ENCODE peak calls at places on chromosomes 11 and 22, in seven cellular contexts. J, Z, L, G, S, M and R are unnamed samples.

GRCh38 chr11:62267050-62267449 is 2.9 kb upstream of the SCGB2A2 start:
- DNase-seq in L (no peak), J (no peak), M (no peak), Z (no peak), S (no peak), G (no peak), R (no peak)

GRCh38 chr11:43268786-43269185 is 43.0 kb upstream of the API5 start:
- DNase-seq in M (no peak), Z (no peak), G (no peak), L (no peak), J (no peak), S (no peak), R (no peak)

GRCh38 chr22:31829505-31829904 is 75.7 kb downstream of the DEPDC5 start:
- DNase-seq in G (peak; percentile 89), L (peak; percentile 83), S (no peak), J (no peak), Z (peak; percentile 96), M (peak; percentile 42), R (no peak)

GRCh38 chr22:43883719-43884415 is 7.9 kb downstream of the PNPLA5 start:
- DNase-seq in J (peak; percentile 24), Z (no peak), L (no peak), M (no peak), S (no peak), G (no peak), R (peak; percentile 65)

GRCh38 chr22:31230871-31231621 is 18.9 kb downstream of the LIMK2 start:
- DNase-seq in Z (peak; percentile 74), M (peak; percentile 33), L (peak; percentile 78), G (no peak), J (peak; percentile 50), S (peak; percentile 78), R (no peak)

GRCh38 chr11:130609121-130610035 is 160.9 kb downstream of the ADAMTS15 start:
- DNase-seq in G (no peak), L (peak; percentile 90), Z (peak; percentile 86), S (peak; percentile 66), M (peak; percentile 76), J (peak; percentile 55), R (peak; percentile 92)

GRCh38 chr11:77069336-77069968 is 2.7 kb downstream of the CAPN5 start:
- DNase-seq in M (no peak), S (no peak), Z (no peak), J (no peak), G (no peak), L (no peak), R (peak; percentile 37)

GRCh38 chr11:77109236-77110019 is 6.8 kb downstream of the OMP start:
- DNase-seq in M (no peak), S (no peak), Z (peak; percentile 65), G (no peak), L (peak; percentile 61), J (no peak), R (no peak)

GRCh38 chr11:87428266-87428665 is 390.5 kb downstream of the TMEM135 start:
- DNase-seq in Z (peak; percentile 60), J (no peak), L (peak; percentile 1), M (no peak), G (no peak), S (no peak), R (no peak)

GRCh38 chr11:31844351-31844750 is 33.2 kb upstream of the PAX6 start:
- DNase-seq in Z (no peak), M (no peak), S (no peak), L (no peak), J (no peak), G (no peak), R (no peak)

GRCh38 chr11:44094260-44094868 is 1.1 kb upstream of the EXT2 start:
- DNase-seq in J (peak; percentile 75), Z (peak; percentile 87), G (peak; percentile 92), M (peak; percentile 79), S (peak; percentile 95), L (peak; percentile 83), R (peak; percentile 79)

GRCh38 chr22:43811777-43812148 is 342 bp downstream of the EFCAB6 start:
- DNase-seq in L (peak; percentile 56), S (peak; percentile 34), M (no peak), G (no peak), J (no peak), Z (peak; percentile 81), R (no peak)

GRCh38 chr22:32457031-32457430 is 7.2 kb downstream of the BPIFC start:
- DNase-seq in G (no peak), Z (no peak), J (no peak), M (no peak), L (no peak), S (no peak), R (no peak)

GRCh38 chr11:2089536-2090165 is 49.5 kb downstream of the IGF2 start:
- DNase-seq in L (peak; percentile 47), J (no peak), Z (peak; percentile 66), M (no peak), S (no peak), G (peak; percentile 59), R (no peak)

GRCh38 chr11:101126551-101127347 is 2.9 kb downstream of the PGR start:
- DNase-seq in S (peak; percentile 16), M (peak; percentile 58), G (no peak), J (no peak), L (peak; percentile 45), Z (peak; percentile 30), R (peak; percentile 77)

GRCh38 chr11:96817488-96817887 is 427.7 kb downstream of the JRKL start:
- DNase-seq in Z (peak; percentile 48), S (no peak), G (no peak), M (no peak), L (no peak), J (no peak), R (no peak)

GRCh38 chr11:10861047-10861446 is 3.2 kb upstream of the ZBED5 start:
- DNase-seq in L (no peak), J (no peak), Z (no peak), S (no peak), M (no peak), G (no peak), R (no peak)

GRCh38 chr11:68271023-68271780 is 571 bp downstream of the C11orf24 start:
- DNase-seq in S (peak; percentile 57), G (peak; percentile 91), Z (peak; percentile 97), L (peak; percentile 77), J (peak; percentile 68), M (peak; percentile 41), R (no peak)

GRCh38 chr22:27669798-27670599 is 131.6 kb downstream of the MN1 start:
- DNase-seq in Z (peak; percentile 17), L (no peak), M (no peak), G (no peak), J (no peak), S (no peak), R (no peak)

GRCh38 chr11:130318031-130318673 is 3.4 kb upstream of the ZBTB44 start:
- DNase-seq in J (no peak), Z (no peak), G (no peak), S (no peak), M (no peak), L (no peak), R (no peak)

DNA sequence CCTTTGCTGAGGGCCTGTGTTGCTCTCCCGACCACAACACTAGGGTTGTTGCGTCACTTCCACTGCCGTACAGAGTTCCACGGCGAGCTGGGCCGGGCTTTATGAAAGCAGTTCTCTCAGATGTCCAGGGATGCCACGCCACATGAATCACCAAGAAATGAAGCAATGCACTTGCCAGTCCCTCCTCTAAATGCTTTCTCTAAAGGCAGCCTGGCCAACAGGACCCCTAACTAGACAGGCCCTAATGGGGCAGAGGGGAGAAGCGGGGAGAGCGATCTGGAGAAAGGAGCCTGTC is 188.7 kb downstream of the CTTN start:
- DNase-seq in J (no peak), M (no peak), L (no peak), Z (no peak), G (no peak), S (no peak), R (peak; percentile 40)
- H3K4me1 ChIP-seq in J (no peaks in the 10 kb centered on the region), M (no peaks in the 10 kb centered on the region), L (no peaks in the 10 kb centered on the region), Z (no peaks in the 10 kb centered on the region), G (no peaks in the 10 kb centered on the region), S (no peaks in the 10 kb centered on the region), R (no peaks in the 10 kb centered on the region)

GRCh38 chr11:134764367-134764766 is 352.3 kb upstream of the B3GAT1 start:
- DNase-seq in Z (no peak), S (no peak), M (no peak), J (no peak), G (no peak), L (no peak), R (peak; percentile 70)
- H3K9me3 ChIP-seq in Z (no peaks in the 10 kb centered on the region), S (peaks cover 7% of the 10 kb centered on the region), M (peaks cover 3% of the 10 kb centered on the region), J (no peaks in the 10 kb centered on the region), G (no peaks in the 10 kb centered on the region), L (no peaks in the 10 kb centered on the region), R (peaks cover 2% of the 10 kb centered on the region)

DNA sequence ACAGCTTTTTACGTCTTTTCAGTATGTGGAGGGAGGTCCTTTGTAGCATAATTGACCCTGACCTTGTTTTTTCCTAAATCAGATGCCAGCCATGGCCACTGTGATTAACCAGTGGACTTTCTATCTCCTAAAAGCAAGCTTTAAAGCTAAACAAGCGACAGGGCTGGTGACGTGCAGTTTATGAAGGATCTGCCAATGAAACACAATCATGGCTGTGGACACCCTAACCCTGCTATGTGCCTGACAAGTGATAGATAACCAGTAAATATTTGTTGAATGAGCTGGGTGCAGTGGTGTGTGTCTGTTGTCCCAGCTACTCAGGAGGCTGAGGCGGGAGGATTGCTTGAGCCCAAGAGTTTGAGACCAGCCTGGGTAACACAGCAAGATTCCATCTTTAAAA is 64.2 kb downstream of the LIF start:
- DNase-seq in S (no peak), L (peak; percentile 56), G (no peak), Z (no peak), M (no peak), J (no peak), R (no peak)
- H3K4me1 ChIP-seq in S (no peaks in the 10 kb centered on the region), L (no peaks in the 10 kb centered on the region), G (peaks cover 43% of the 10 kb centered on the region), Z (no peaks in the 10 kb centered on the region), M (no peaks in the 10 kb centered on the region), J (peaks cover 18% of the 10 kb centered on the region), R (no peaks in the 10 kb centered on the region)

GRCh38 chr22:48709453-48709852 is 1118.2 kb downstream of the BRD1 start:
- DNase-seq in M (no peak), L (no peak), G (no peak), Z (no peak), S (no peak), J (peak; percentile 15), R (peak; percentile 51)
- H3K9me3 ChIP-seq in M (no peaks in the 10 kb centered on the region), L (no peaks in the 10 kb centered on the region), G (no peaks in the 10 kb centered on the region), Z (no peaks in the 10 kb centered on the region), S (no peaks in the 10 kb centered on the region), J (no peaks in the 10 kb centered on the region), R (no peaks in the 10 kb centered on the region)

GRCh38 chr22:42805016-42805997 is 51.8 kb downstream of the ARFGAP3 start:
- DNase-seq in M (no peak), S (no peak), G (peak; percentile 50), L (no peak), J (no peak), Z (no peak), R (no peak)
- H3K4me1 ChIP-seq in M (no peaks in the 10 kb centered on the region), S (no peaks in the 10 kb centered on the region), G (peaks cover 23% of the 10 kb centered on the region), L (no peaks in the 10 kb centered on the region), J (peaks cover 63% of the 10 kb centered on the region), Z (no peaks in the 10 kb centered on the region), R (peaks cover 2% of the 10 kb centered on the region)